ENCODE peak calls at places on chromosomes 1 and 21, in seven cellular contexts. One of them, this sample, is unnamed.

GRCh38 chr1:62295921-62296451 is 23.2 kb downstream of the KANK4 start:
- DNase-seq in tibial nerve: no peak
- DNase-seq in CD4-positive, alpha-beta T cell: no peak
- DNase-seq in neural progenitor cell: peak
- DNase-seq in AG04450: no peak
- DNase-seq in H1: no peak
- DNase-seq in psoas muscle: no peak
- DNase-seq in this sample: peak

GRCh38 chr1:206809504-206810084 is 37.3 kb upstream of the IL10 start:
- DNase-seq in tibial nerve: no peak
- DNase-seq in CD4-positive, alpha-beta T cell: peak
- DNase-seq in neural progenitor cell: peak
- DNase-seq in AG04450: no peak
- DNase-seq in H1: no peak
- DNase-seq in psoas muscle: no peak
- DNase-seq in this sample: peak

GRCh38 chr1:27412502-27412901 is 20.1 kb downstream of the GPR3 start:
- DNase-seq in tibial nerve: no peak
- DNase-seq in CD4-positive, alpha-beta T cell: no peak
- DNase-seq in neural progenitor cell: no peak
- DNase-seq in AG04450: no peak
- DNase-seq in H1: no peak
- DNase-seq in psoas muscle: no peak
- DNase-seq in this sample: no peak

GRCh38 chr1:153984125-153984899 is 1.8 kb downstream of the RAB13 start:
- DNase-seq in tibial nerve: no peak
- DNase-seq in CD4-positive, alpha-beta T cell: no peak
- DNase-seq in neural progenitor cell: no peak
- DNase-seq in AG04450: no peak
- DNase-seq in H1: no peak
- DNase-seq in psoas muscle: no peak
- DNase-seq in this sample: no peak

GRCh38 chr1:154711416-154711815 is 103.4 kb upstream of the ADAR start:
- DNase-seq in tibial nerve: no peak
- DNase-seq in CD4-positive, alpha-beta T cell: no peak
- DNase-seq in neural progenitor cell: no peak
- DNase-seq in AG04450: no peak
- DNase-seq in H1: no peak
- DNase-seq in psoas muscle: no peak
- DNase-seq in this sample: no peak

GRCh38 chr21:33007747-33008146 is 18.0 kb upstream of the OLIG2 start:
- DNase-seq in tibial nerve: no peak
- DNase-seq in CD4-positive, alpha-beta T cell: no peak
- DNase-seq in neural progenitor cell: no peak
- DNase-seq in AG04450: no peak
- DNase-seq in H1: no peak
- DNase-seq in psoas muscle: no peak
- DNase-seq in this sample: peak

GRCh38 chr1:179025125-179025974 is at the start of gene FAM20B:
- DNase-seq in tibial nerve: peak
- DNase-seq in CD4-positive, alpha-beta T cell: peak
- DNase-seq in neural progenitor cell: peak
- DNase-seq in AG04450: peak
- DNase-seq in H1: peak
- DNase-seq in psoas muscle: peak
- DNase-seq in this sample: peak

GRCh38 chr1:223233410-223234163 is 90.5 kb upstream of the TLR5 start:
- DNase-seq in tibial nerve: no peak
- DNase-seq in CD4-positive, alpha-beta T cell: no peak
- DNase-seq in neural progenitor cell: no peak
- DNase-seq in AG04450: peak
- DNase-seq in H1: no peak
- DNase-seq in psoas muscle: no peak
- DNase-seq in this sample: peak

GRCh38 chr1:185960377-185961151 is 226.4 kb downstream of the HMCN1 start:
- DNase-seq in tibial nerve: peak
- DNase-seq in CD4-positive, alpha-beta T cell: no peak
- DNase-seq in neural progenitor cell: peak
- DNase-seq in AG04450: no peak
- DNase-seq in H1: no peak
- DNase-seq in psoas muscle: peak
- DNase-seq in this sample: no peak

GRCh38 chr1:212612251-212612961 is 3.8 kb downstream of the ATF3 start:
- DNase-seq in tibial nerve: no peak
- DNase-seq in CD4-positive, alpha-beta T cell: no peak
- DNase-seq in neural progenitor cell: no peak
- DNase-seq in AG04450: no peak
- DNase-seq in H1: no peak
- DNase-seq in psoas muscle: no peak
- DNase-seq in this sample: no peak

GRCh38 chr1:96357132-96357531 is 364.5 kb upstream of the PTBP2 start:
- DNase-seq in tibial nerve: no peak
- DNase-seq in CD4-positive, alpha-beta T cell: no peak
- DNase-seq in neural progenitor cell: no peak
- DNase-seq in AG04450: no peak
- DNase-seq in H1: no peak
- DNase-seq in psoas muscle: no peak
- DNase-seq in this sample: no peak

GRCh38 chr1:101174722-101175121 is 62.1 kb upstream of the S1PR1 start:
- DNase-seq in tibial nerve: no peak
- DNase-seq in CD4-positive, alpha-beta T cell: no peak
- DNase-seq in neural progenitor cell: no peak
- DNase-seq in AG04450: peak
- DNase-seq in H1: no peak
- DNase-seq in psoas muscle: no peak
- DNase-seq in this sample: peak

GRCh38 chr1:84889437-84889836 is 3.6 kb downstream of the LPAR3 start:
- DNase-seq in tibial nerve: no peak
- DNase-seq in CD4-positive, alpha-beta T cell: no peak
- DNase-seq in neural progenitor cell: no peak
- DNase-seq in AG04450: no peak
- DNase-seq in H1: no peak
- DNase-seq in psoas muscle: no peak
- DNase-seq in this sample: peak

GRCh38 chr1:160978510-160978927 is 23.9 kb upstream of the ITLN2 start:
- DNase-seq in tibial nerve: no peak
- DNase-seq in CD4-positive, alpha-beta T cell: no peak
- DNase-seq in neural progenitor cell: no peak
- DNase-seq in AG04450: no peak
- DNase-seq in H1: no peak
- DNase-seq in psoas muscle: no peak
- DNase-seq in this sample: peak

GRCh38 chr1:22111620-22112019 is 31.3 kb downstream of the WNT4 start:
- DNase-seq in tibial nerve: no peak
- DNase-seq in CD4-positive, alpha-beta T cell: no peak
- DNase-seq in neural progenitor cell: no peak
- DNase-seq in AG04450: peak
- DNase-seq in H1: no peak
- DNase-seq in psoas muscle: no peak
- DNase-seq in this sample: no peak

GRCh38 chr1:174995121-174995520 is 4.6 kb upstream of the CACYBP start:
- DNase-seq in tibial nerve: no peak
- DNase-seq in CD4-positive, alpha-beta T cell: no peak
- DNase-seq in neural progenitor cell: no peak
- DNase-seq in AG04450: no peak
- DNase-seq in H1: no peak
- DNase-seq in psoas muscle: no peak
- DNase-seq in this sample: no peak

GRCh38 chr21:39430954-39431353 is 14.6 kb downstream of the LCA5L start:
- DNase-seq in tibial nerve: no peak
- DNase-seq in CD4-positive, alpha-beta T cell: no peak
- DNase-seq in neural progenitor cell: no peak
- DNase-seq in AG04450: no peak
- DNase-seq in H1: no peak
- DNase-seq in psoas muscle: no peak
- DNase-seq in this sample: no peak

GRCh38 chr1:241997401-241997800 is 1.5 kb downstream of the MAP1LC3C start:
- DNase-seq in tibial nerve: no peak
- DNase-seq in CD4-positive, alpha-beta T cell: no peak
- DNase-seq in neural progenitor cell: no peak
- DNase-seq in AG04450: no peak
- DNase-seq in H1: no peak
- DNase-seq in psoas muscle: no peak
- DNase-seq in this sample: no peak

GRCh38 chr1:52403566-52404115 is 582 bp downstream of the ORC1 start:
- DNase-seq in tibial nerve: no peak
- DNase-seq in CD4-positive, alpha-beta T cell: peak
- DNase-seq in neural progenitor cell: peak
- DNase-seq in AG04450: peak
- DNase-seq in H1: peak
- DNase-seq in psoas muscle: no peak
- DNase-seq in this sample: peak

GRCh38 chr1:58864654-58865053 is 80.8 kb upstream of the JUN start:
- DNase-seq in tibial nerve: no peak
- DNase-seq in CD4-positive, alpha-beta T cell: no peak
- DNase-seq in neural progenitor cell: no peak
- DNase-seq in AG04450: no peak
- DNase-seq in H1: no peak
- DNase-seq in psoas muscle: no peak
- DNase-seq in this sample: no peak

GRCh38 chr1:112172294-112172882 is 182.9 kb upstream of the KCND3 start:
- DNase-seq in tibial nerve: peak
- DNase-seq in CD4-positive, alpha-beta T cell: no peak
- DNase-seq in neural progenitor cell: peak
- DNase-seq in AG04450: peak
- DNase-seq in H1: peak
- DNase-seq in psoas muscle: peak
- DNase-seq in this sample: peak

GRCh38 chr1:161510477-161510876 is 5.2 kb downstream of the FCGR2A start:
- DNase-seq in tibial nerve: no peak
- DNase-seq in CD4-positive, alpha-beta T cell: no peak
- DNase-seq in neural progenitor cell: no peak
- DNase-seq in AG04450: no peak
- DNase-seq in H1: no peak
- DNase-seq in psoas muscle: no peak
- DNase-seq in this sample: no peak

GRCh38 chr1:20486457-20487235 is 636 bp upstream of the CAMK2N1 start:
- DNase-seq in tibial nerve: no peak
- DNase-seq in CD4-positive, alpha-beta T cell: no peak
- DNase-seq in neural progenitor cell: peak
- DNase-seq in AG04450: no peak
- DNase-seq in H1: no peak
- DNase-seq in psoas muscle: peak
- DNase-seq in this sample: peak

GRCh38 chr1:247905899-247906503 is 10.6 kb downstream of the OR2W3 start:
- DNase-seq in tibial nerve: no peak
- DNase-seq in CD4-positive, alpha-beta T cell: no peak
- DNase-seq in neural progenitor cell: no peak
- DNase-seq in AG04450: no peak
- DNase-seq in H1: no peak
- DNase-seq in psoas muscle: no peak
- DNase-seq in this sample: no peak

GRCh38 chr1:198212675-198213074 is 55.9 kb downstream of the NEK7 start:
- DNase-seq in tibial nerve: no peak
- DNase-seq in CD4-positive, alpha-beta T cell: no peak
- DNase-seq in neural progenitor cell: no peak
- DNase-seq in AG04450: peak
- DNase-seq in H1: no peak
- DNase-seq in psoas muscle: peak
- DNase-seq in this sample: peak

GRCh38 chr1:5005171-5005570 is 350.8 kb downstream of the AJAP1 start:
- DNase-seq in tibial nerve: no peak
- DNase-seq in CD4-positive, alpha-beta T cell: no peak
- DNase-seq in neural progenitor cell: no peak
- DNase-seq in AG04450: no peak
- DNase-seq in H1: no peak
- DNase-seq in psoas muscle: no peak
- DNase-seq in this sample: no peak

GRCh38 chr1:169133801-169134558 is 27.5 kb downstream of the ATP1B1 start:
- DNase-seq in tibial nerve: no peak
- DNase-seq in CD4-positive, alpha-beta T cell: no peak
- DNase-seq in neural progenitor cell: no peak
- DNase-seq in AG04450: no peak
- DNase-seq in H1: no peak
- DNase-seq in psoas muscle: no peak
- DNase-seq in this sample: peak

GRCh38 chr1:3992103-3992556 is 92.1 kb upstream of the C1orf174 start:
- DNase-seq in tibial nerve: no peak
- DNase-seq in CD4-positive, alpha-beta T cell: no peak
- DNase-seq in neural progenitor cell: no peak
- DNase-seq in AG04450: no peak
- DNase-seq in H1: no peak
- DNase-seq in psoas muscle: no peak
- DNase-seq in this sample: peak

GRCh38 chr1:54581621-54582035 is 33.6 kb downstream of the ACOT11 start:
- DNase-seq in tibial nerve: peak
- DNase-seq in CD4-positive, alpha-beta T cell: no peak
- DNase-seq in neural progenitor cell: no peak
- DNase-seq in AG04450: peak
- DNase-seq in H1: no peak
- DNase-seq in psoas muscle: peak
- DNase-seq in this sample: peak

GRCh38 chr1:158112994-158113758 is 67.5 kb upstream of the CD1D start:
- DNase-seq in tibial nerve: no peak
- DNase-seq in CD4-positive, alpha-beta T cell: peak
- DNase-seq in neural progenitor cell: peak
- DNase-seq in AG04450: no peak
- DNase-seq in H1: no peak
- DNase-seq in psoas muscle: no peak
- DNase-seq in this sample: no peak

GRCh38 chr1:63322248-63322943 is at the start of gene FOXD3:
- DNase-seq in tibial nerve: peak
- DNase-seq in CD4-positive, alpha-beta T cell: no peak
- DNase-seq in neural progenitor cell: peak
- DNase-seq in AG04450: no peak
- DNase-seq in H1: no peak
- DNase-seq in psoas muscle: peak
- DNase-seq in this sample: no peak
- TF ChIP-seq CTCF in tibial nerve: no peak
- TF ChIP-seq CTCF in CD4-positive, alpha-beta T cell: no peak
- TF ChIP-seq CTCF in neural progenitor cell: no peak
- TF ChIP-seq CTCF in AG04450: no peak
- TF ChIP-seq CTCF in H1: no peak
- TF ChIP-seq CTCF in psoas muscle: no peak
- TF ChIP-seq CTCF in this sample: no peak

GRCh38 chr1:205600085-205600484 is 31.7 kb downstream of the ELK4 start:
- DNase-seq in tibial nerve: no peak
- DNase-seq in CD4-positive, alpha-beta T cell: no peak
- DNase-seq in neural progenitor cell: no peak
- DNase-seq in AG04450: peak
- DNase-seq in H1: no peak
- DNase-seq in psoas muscle: no peak
- DNase-seq in this sample: peak
- TF ChIP-seq CTCF in tibial nerve: no peak
- TF ChIP-seq CTCF in CD4-positive, alpha-beta T cell: no peak
- TF ChIP-seq CTCF in neural progenitor cell: no peak
- TF ChIP-seq CTCF in AG04450: peak
- TF ChIP-seq CTCF in H1: no peak
- TF ChIP-seq CTCF in psoas muscle: no peak
- TF ChIP-seq CTCF in this sample: peak

GRCh38 chr1:8831329-8831728 is 13.9 kb upstream of the RERE start:
- DNase-seq in tibial nerve: no peak
- DNase-seq in CD4-positive, alpha-beta T cell: no peak
- DNase-seq in neural progenitor cell: no peak
- DNase-seq in AG04450: no peak
- DNase-seq in H1: no peak
- DNase-seq in psoas muscle: no peak
- DNase-seq in this sample: no peak
- TF ChIP-seq CTCF in tibial nerve: no peak
- TF ChIP-seq CTCF in CD4-positive, alpha-beta T cell: no peak
- TF ChIP-seq CTCF in neural progenitor cell: peak
- TF ChIP-seq CTCF in AG04450: peak
- TF ChIP-seq CTCF in H1: peak
- TF ChIP-seq CTCF in psoas muscle: peak
- TF ChIP-seq CTCF in this sample: no peak

GRCh38 chr1:201826830-201827229 is 2.1 kb upstream of the IPO9 start:
- DNase-seq in tibial nerve: no peak
- DNase-seq in CD4-positive, alpha-beta T cell: no peak
- DNase-seq in neural progenitor cell: peak
- DNase-seq in AG04450: no peak
- DNase-seq in H1: no peak
- DNase-seq in psoas muscle: no peak
- DNase-seq in this sample: peak
- TF ChIP-seq CTCF in tibial nerve: no peak
- TF ChIP-seq CTCF in CD4-positive, alpha-beta T cell: no peak
- TF ChIP-seq CTCF in neural progenitor cell: no peak
- TF ChIP-seq CTCF in AG04450: peak
- TF ChIP-seq CTCF in H1: no peak
- TF ChIP-seq CTCF in psoas muscle: no peak
- TF ChIP-seq CTCF in this sample: no peak

This sample was measured in MCF 10A.